ENCODE peak calls at places on chromosomes 7 and 10, in four cellular contexts. Q is activated gamma-delta T cell treated with anti-CD3 and anti-CD28 coated beads, Interleukin-2, amount 50 U/mL, for 16 hours; S is activated CD8-positive, alpha-beta T cell treated with anti-CD3 and anti-CD28 coated beads, Interleukin-2, amount 10 ng/mL, durations not matched to agents 7 days and 5 days; C is stimulated activated CD8-positive, alpha-beta memory T cell treated with anti-CD3 and anti-CD28 coated beads, Interleukin-15, amount 100 ng/mL, for 24 hours. F is an unnamed sample.

GRCh38 chr7:90574136-90574819 is 21.8 kb upstream of the CDK14 start:
- DNase-seq in Q (no peak), S (no peak), C (no peak), F (no peak)

GRCh38 chr10:111801841-111802240 is 381.7 kb downstream of the GPAM start:
- DNase-seq in Q (no peak), S (no peak), C (no peak), F (no peak)

GRCh38 chr7:40885503-40885902 is 750.7 kb downstream of the SUGCT start:
- DNase-seq in Q (no peak), S (no peak), C (no peak), F (no peak)

GRCh38 chr10:133419211-133419950 is 5.0 kb downstream of the SPRN start:
- DNase-seq in Q (no peak), S (no peak), C (no peak), F (no peak)

GRCh38 chr10:79431891-79432831 is 13.3 kb downstream of the ZCCHC24 start:
- DNase-seq in Q (no peak), S (no peak), C (no peak), F (no peak)

GRCh38 chr10:58998924-58999713 is 177.3 kb upstream of the PHYHIPL start:
- DNase-seq in Q (no peak), S (no peak), C (no peak), F (no peak)

GRCh38 chr7:82631998-82632397 is 188.4 kb upstream of the CACNA2D1 start:
- DNase-seq in Q (no peak), S (no peak), C (no peak), F (no peak)

GRCh38 chr7:98511175-98511574 is 105.9 kb upstream of the NPTX2 start:
- DNase-seq in Q (no peak), S (no peak), C (no peak), F (no peak)

F was measured in activated T-helper 9 cell treated with anti-CD3 and anti-CD28 coated beads, Interleukin-2, amount 50 U/mL, for 16 hours.